ENCODE peak calls at places on chromosomes 2 and 18, in seven cellular contexts. One of them, this sample, is unnamed.

GRCh38 chr2:128271186-128271890 is 47.3 kb downstream of the HS6ST1 start:
- DNase-seq in GM12878: no peak
- DNase-seq in H1: no peak
- DNase-seq in GM12892: no peak
- DNase-seq in SK-N-SH: no peak
- DNase-seq in K562: no peak
- DNase-seq in HepG2: no peak
- DNase-seq in this sample: no peak

GRCh38 chr2:47904903-47905453 is 1.3 kb downstream of the FBXO11 start:
- DNase-seq in HepG2: peak; percentile 19
- DNase-seq in GM12892: peak; percentile 19
- DNase-seq in H1: peak; percentile 59
- DNase-seq in SK-N-SH: peak; percentile 69
- DNase-seq in GM12878: no peak
- DNase-seq in K562: peak; percentile 42
- DNase-seq in this sample: peak; percentile 20

GRCh38 chr2:152694161-152694661 is 23.1 kb downstream of the PRPF40A start:
- DNase-seq in GM12878: no peak
- DNase-seq in HepG2: no peak
- DNase-seq in H1: no peak
- DNase-seq in GM12892: no peak
- DNase-seq in K562: no peak
- DNase-seq in SK-N-SH: no peak
- DNase-seq in this sample: no peak

GRCh38 chr2:32357545-32358482 is 991 bp downstream of the BIRC6 start:
- DNase-seq in SK-N-SH: peak; percentile 77
- DNase-seq in GM12892: peak; percentile 42
- DNase-seq in HepG2: peak; percentile 35
- DNase-seq in GM12878: no peak
- DNase-seq in H1: peak; percentile 71
- DNase-seq in K562: peak; percentile 65
- DNase-seq in this sample: peak; percentile 35

GRCh38 chr2:238294393-238295143 is 6.2 kb upstream of the PER2 start:
- DNase-seq in HepG2: peak; percentile 77
- DNase-seq in K562: no peak
- DNase-seq in H1: no peak
- DNase-seq in GM12892: no peak
- DNase-seq in GM12878: no peak
- DNase-seq in SK-N-SH: no peak
- DNase-seq in this sample: no peak

GRCh38 chr2:42652086-42652485 is 83.7 kb downstream of the MTA3 start:
- DNase-seq in HepG2: no peak
- DNase-seq in GM12892: no peak
- DNase-seq in GM12878: no peak
- DNase-seq in K562: no peak
- DNase-seq in H1: no peak
- DNase-seq in SK-N-SH: no peak
- DNase-seq in this sample: no peak

GRCh38 chr2:99554238-99554637 is 64.4 kb upstream of the REV1 start:
- DNase-seq in SK-N-SH: no peak
- DNase-seq in GM12878: no peak
- DNase-seq in GM12892: no peak
- DNase-seq in HepG2: no peak
- DNase-seq in K562: no peak
- DNase-seq in H1: peak; percentile 81
- DNase-seq in this sample: no peak

GRCh38 chr2:62375051-62375450 is 130.9 kb downstream of the TMEM17 start:
- DNase-seq in H1: no peak
- DNase-seq in SK-N-SH: no peak
- DNase-seq in K562: no peak
- DNase-seq in HepG2: no peak
- DNase-seq in GM12878: no peak
- DNase-seq in GM12892: no peak
- DNase-seq in this sample: no peak

GRCh38 chr2:120761164-120761861 is 25.6 kb downstream of the GLI2 start:
- DNase-seq in H1: no peak
- DNase-seq in GM12878: no peak
- DNase-seq in SK-N-SH: no peak
- DNase-seq in GM12892: no peak
- DNase-seq in K562: no peak
- DNase-seq in HepG2: no peak
- DNase-seq in this sample: no peak

GRCh38 chr2:159807183-159808037 is 9.4 kb upstream of the CD302 start:
- DNase-seq in K562: peak; percentile 70
- DNase-seq in GM12892: no peak
- DNase-seq in SK-N-SH: peak; percentile 69
- DNase-seq in H1: no peak
- DNase-seq in GM12878: no peak
- DNase-seq in HepG2: peak; percentile 76
- DNase-seq in this sample: no peak

GRCh38 chr2:240896871-240897692 is 1.1 kb upstream of the MAB21L4 start:
- DNase-seq in SK-N-SH: no peak
- DNase-seq in H1: no peak
- DNase-seq in HepG2: peak; percentile 68
- DNase-seq in GM12878: no peak
- DNase-seq in GM12892: no peak
- DNase-seq in K562: no peak
- DNase-seq in this sample: no peak

GRCh38 chr18:46320928-46321855 is 217.0 kb downstream of the HAUS1 start:
- DNase-seq in HepG2: no peak
- DNase-seq in GM12892: no peak
- DNase-seq in SK-N-SH: no peak
- DNase-seq in GM12878: no peak
- DNase-seq in H1: no peak
- DNase-seq in K562: no peak
- DNase-seq in this sample: no peak

GRCh38 chr2:223815884-223816570 is 21.4 kb downstream of the AP1S3 start:
- DNase-seq in HepG2: no peak
- DNase-seq in GM12892: no peak
- DNase-seq in GM12878: no peak
- DNase-seq in H1: peak; percentile 10
- DNase-seq in SK-N-SH: no peak
- DNase-seq in K562: no peak
- DNase-seq in this sample: no peak

GRCh38 chr2:13495039-13495438 is 778.3 kb downstream of the TRIB2 start:
- DNase-seq in SK-N-SH: no peak
- DNase-seq in HepG2: no peak
- DNase-seq in GM12878: no peak
- DNase-seq in GM12892: no peak
- DNase-seq in H1: no peak
- DNase-seq in K562: no peak
- DNase-seq in this sample: no peak

GRCh38 chr18:58928401-58928800 is 63.7 kb downstream of the ZNF532 start:
- DNase-seq in K562: no peak
- DNase-seq in HepG2: no peak
- DNase-seq in GM12892: no peak
- DNase-seq in GM12878: no peak
- DNase-seq in SK-N-SH: no peak
- DNase-seq in H1: no peak
- DNase-seq in this sample: no peak

GRCh38 chr2:201797175-201797840 is 9.0 kb upstream of the CDK15 start:
- DNase-seq in HepG2: no peak
- DNase-seq in GM12878: no peak
- DNase-seq in GM12892: no peak
- DNase-seq in SK-N-SH: no peak
- DNase-seq in H1: no peak
- DNase-seq in K562: no peak
- DNase-seq in this sample: no peak

GRCh38 chr2:137367361-137367760 is 596.9 kb upstream of the HNMT start:
- DNase-seq in GM12892: no peak
- DNase-seq in SK-N-SH: no peak
- DNase-seq in HepG2: no peak
- DNase-seq in GM12878: no peak
- DNase-seq in H1: no peak
- DNase-seq in K562: no peak
- DNase-seq in this sample: no peak

GRCh38 chr2:28610583-28611201 is 114.8 kb downstream of the PLB1 start:
- DNase-seq in HepG2: peak; percentile 36
- DNase-seq in GM12892: no peak
- DNase-seq in SK-N-SH: no peak
- DNase-seq in GM12878: no peak
- DNase-seq in H1: no peak
- DNase-seq in K562: peak; percentile 24
- DNase-seq in this sample: no peak

GRCh38 chr2:36329746-36330145 is 25.8 kb upstream of the CRIM1 start:
- DNase-seq in HepG2: peak; percentile 60
- DNase-seq in SK-N-SH: no peak
- DNase-seq in H1: no peak
- DNase-seq in GM12878: no peak
- DNase-seq in GM12892: no peak
- DNase-seq in K562: no peak
- DNase-seq in this sample: no peak

GRCh38 chr2:184597571-184597980 is 753 bp upstream of the ZNF804A start:
- DNase-seq in K562: no peak
- DNase-seq in GM12878: no peak
- DNase-seq in HepG2: no peak
- DNase-seq in GM12892: no peak
- DNase-seq in H1: peak; percentile 49
- DNase-seq in SK-N-SH: peak; percentile 49
- DNase-seq in this sample: no peak

GRCh38 chr2:73292316-73292905 is 937 bp downstream of the EGR4 start:
- DNase-seq in GM12892: no peak
- DNase-seq in SK-N-SH: no peak
- DNase-seq in HepG2: no peak
- DNase-seq in K562: no peak
- DNase-seq in H1: peak; percentile 56
- DNase-seq in GM12878: no peak
- DNase-seq in this sample: no peak

GRCh38 chr2:217336694-217337093 is 476.8 kb upstream of the TNP1 start:
- DNase-seq in GM12878: no peak
- DNase-seq in GM12892: no peak
- DNase-seq in K562: no peak
- DNase-seq in HepG2: no peak
- DNase-seq in SK-N-SH: no peak
- DNase-seq in H1: no peak
- DNase-seq in this sample: no peak

GRCh38 chr2:41910126-41910525 is 137.7 kb upstream of the PKDCC start:
- DNase-seq in GM12892: no peak
- DNase-seq in K562: no peak
- DNase-seq in HepG2: no peak
- DNase-seq in H1: no peak
- DNase-seq in GM12878: no peak
- DNase-seq in SK-N-SH: no peak
- DNase-seq in this sample: no peak

GRCh38 chr2:202039278-202040100 is 5.8 kb downstream of the FZD7 start:
- DNase-seq in K562: no peak
- DNase-seq in GM12892: no peak
- DNase-seq in SK-N-SH: no peak
- DNase-seq in GM12878: no peak
- DNase-seq in H1: no peak
- DNase-seq in HepG2: no peak
- DNase-seq in this sample: no peak

GRCh38 chr2:151056870-151057269 is 204.8 kb downstream of the RBM43 start:
- DNase-seq in K562: no peak
- DNase-seq in GM12892: no peak
- DNase-seq in SK-N-SH: no peak
- DNase-seq in H1: no peak
- DNase-seq in HepG2: no peak
- DNase-seq in GM12878: no peak
- DNase-seq in this sample: no peak

GRCh38 chr18:49651033-49651432 is 89.2 kb downstream of the LIPG start:
- DNase-seq in GM12878: no peak
- DNase-seq in K562: no peak
- DNase-seq in GM12892: no peak
- DNase-seq in SK-N-SH: no peak
- DNase-seq in H1: no peak
- DNase-seq in HepG2: no peak
- DNase-seq in this sample: no peak
- TF ChIP-seq POLR2AphosphoS5 in GM12878: no peak
- TF ChIP-seq POLR2AphosphoS5 in K562: no peak
- TF ChIP-seq POLR2AphosphoS5 in GM12892: no peak
- TF ChIP-seq POLR2AphosphoS5 in SK-N-SH: no peak
- TF ChIP-seq POLR2AphosphoS5 in H1: no peak
- TF ChIP-seq POLR2AphosphoS5 in HepG2: no peak
- TF ChIP-seq POLR2AphosphoS5 in this sample: no peak

GRCh38 chr18:74012954-74013630 is 134.5 kb downstream of the FBXO15 start:
- DNase-seq in HepG2: no peak
- DNase-seq in GM12892: no peak
- DNase-seq in SK-N-SH: no peak
- DNase-seq in GM12878: no peak
- DNase-seq in K562: no peak
- DNase-seq in H1: no peak
- DNase-seq in this sample: no peak

GRCh38 chr18:74019864-74020263 is 127.8 kb downstream of the FBXO15 start:
- DNase-seq in SK-N-SH: no peak
- DNase-seq in HepG2: no peak
- DNase-seq in K562: no peak
- DNase-seq in H1: no peak
- DNase-seq in GM12892: no peak
- DNase-seq in GM12878: no peak
- DNase-seq in this sample: no peak

GRCh38 chr18:74013955-74014354 is 133.7 kb downstream of the FBXO15 start:
- DNase-seq in H1: no peak
- DNase-seq in GM12892: no peak
- DNase-seq in K562: no peak
- DNase-seq in HepG2: no peak
- DNase-seq in GM12878: no peak
- DNase-seq in SK-N-SH: no peak
- DNase-seq in this sample: no peak
- TF ChIP-seq TAF1 in H1: no peak
- TF ChIP-seq TAF1 in GM12892: no peak
- TF ChIP-seq TAF1 in K562: no peak
- TF ChIP-seq TAF1 in HepG2: no peak
- TF ChIP-seq TAF1 in GM12878: no peak
- TF ChIP-seq TAF1 in SK-N-SH: no peak
- TF ChIP-seq TAF1 in this sample: no peak

GRCh38 chr2:148590613-148591012 is 53.9 kb upstream of the EPC2 start:
- DNase-seq in K562: no peak
- DNase-seq in GM12892: no peak
- DNase-seq in GM12878: no peak
- DNase-seq in H1: no peak
- DNase-seq in HepG2: no peak
- DNase-seq in SK-N-SH: no peak
- DNase-seq in this sample: no peak
- TF ChIP-seq POLR2AphosphoS5 in K562: no peak
- TF ChIP-seq POLR2AphosphoS5 in GM12892: no peak
- TF ChIP-seq POLR2AphosphoS5 in GM12878: no peak
- TF ChIP-seq POLR2AphosphoS5 in H1: no peak
- TF ChIP-seq POLR2AphosphoS5 in HepG2: no peak
- TF ChIP-seq POLR2AphosphoS5 in SK-N-SH: no peak
- TF ChIP-seq POLR2AphosphoS5 in this sample: no peak

DNA sequence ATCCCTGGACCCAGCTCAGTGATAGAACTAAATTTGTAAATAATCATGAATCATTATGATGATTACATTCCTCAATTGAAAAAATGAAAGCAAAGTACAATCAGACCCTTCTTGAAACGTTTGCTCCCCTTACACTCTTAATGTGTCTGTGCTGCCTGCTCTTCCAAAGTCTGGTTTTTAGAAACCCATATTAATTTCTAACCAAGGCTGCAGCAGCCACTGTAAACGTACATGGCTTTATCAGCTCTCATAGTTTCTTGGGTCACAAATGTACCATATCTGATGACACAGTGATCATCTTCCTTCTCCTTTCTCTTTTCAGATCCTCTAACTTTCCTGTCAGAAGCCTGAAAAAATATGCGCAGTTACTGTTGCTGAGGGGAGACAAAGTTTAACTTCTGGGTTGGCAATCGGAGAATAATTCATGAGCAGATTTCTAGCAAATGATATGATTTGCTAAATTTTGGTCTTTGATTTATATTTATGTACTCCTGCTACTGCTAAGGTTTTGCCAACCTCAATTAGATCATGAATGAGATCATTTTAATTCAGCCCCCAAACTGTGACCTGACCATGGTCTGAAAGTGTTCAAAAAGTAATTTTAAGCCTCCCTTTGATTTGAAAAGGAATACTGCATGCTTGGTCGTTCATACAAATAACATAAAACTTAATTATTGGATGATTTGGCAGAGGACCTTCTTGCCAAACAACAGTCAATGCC is 12.3 kb downstream of the ZEB2 start:
- DNase-seq in GM12878: no peak
- DNase-seq in H1: no peak
- DNase-seq in SK-N-SH: no peak
- DNase-seq in HepG2: no peak
- DNase-seq in K562: no peak
- DNase-seq in GM12892: no peak
- DNase-seq in this sample: no peak
- TF ChIP-seq TAF1 in GM12878: no peak
- TF ChIP-seq TAF1 in H1: no peak
- TF ChIP-seq TAF1 in SK-N-SH: no peak
- TF ChIP-seq TAF1 in HepG2: no peak
- TF ChIP-seq TAF1 in K562: no peak
- TF ChIP-seq TAF1 in GM12892: no peak
- TF ChIP-seq TAF1 in this sample: no peak

This sample was measured in GM12891.